ENCODE peak calls at places on chromosomes 1 and 21, in five cellular contexts. X, F, V, Q and K are unnamed samples.

GRCh38 chr1:159370855-159371254 is 61.1 kb upstream of the OR10J4 start:
- DNase-seq in X (no peak), F (no peak), V (no peak), Q (no peak), K (no peak)

GRCh38 chr1:210360852-210361477 is 32.3 kb downstream of the HHAT start:
- DNase-seq in X (no peak), F (no peak), V (no peak), Q (no peak), K (peak; percentile 47)

GRCh38 chr21:37460196-37460595 is 93.6 kb downstream of the DYRK1A start:
- DNase-seq in X (no peak), F (no peak), V (no peak), Q (peak; percentile 54), K (no peak)

GRCh38 chr21:41769106-41769505 is 2.3 kb upstream of the RIPK4 start:
- DNase-seq in X (no peak), F (no peak), V (no peak), Q (no peak), K (no peak)

GRCh38 chr1:161502181-161502580 is 3.1 kb upstream of the FCGR2A start:
- DNase-seq in X (no peak), F (no peak), V (no peak), Q (no peak), K (no peak)

GRCh38 chr1:9910080-9910424 is at the start of gene CTNNBIP1:
- DNase-seq in X (no peak), F (no peak), V (no peak), Q (no peak), K (no peak)

GRCh38 chr1:30414086-30414850 is 309.1 kb downstream of the MATN1 start:
- DNase-seq in X (no peak), F (no peak), V (no peak), Q (no peak), K (no peak)

GRCh38 chr1:108590947-108591346 is 31.0 kb downstream of the EEIG2 start:
- DNase-seq in X (no peak), F (peak; percentile 17), V (no peak), Q (no peak), K (peak; percentile 96)

GRCh38 chr1:99811747-99812146 is 38.4 kb upstream of the AGL start:
- DNase-seq in X (no peak), F (no peak), V (no peak), Q (no peak), K (no peak)

GRCh38 chr1:183757061-183757460 is 47.9 kb upstream of the RGL1 start:
- DNase-seq in X (no peak), F (no peak), V (no peak), Q (no peak), K (peak; percentile 87)

GRCh38 chr21:9737871-9738520 is 783.4 kb upstream of the TPTE start:
- DNase-seq in X (no peak), F (no peak), V (no peak), Q (no peak), K (no peak)

GRCh38 chr1:194548071-194548470 is 1361.7 kb upstream of the B3GALT2 start:
- DNase-seq in X (no peak), F (no peak), V (no peak), Q (no peak), K (no peak)

GRCh38 chr21:16551101-16551695 is 821.4 kb downstream of the USP25 start:
- DNase-seq in X (no peak), F (no peak), V (no peak), Q (no peak), K (no peak)

GRCh38 chr1:116203192-116203723 is 92.1 kb downstream of the MAB21L3 start:
- DNase-seq in X (no peak), F (no peak), V (no peak), Q (no peak), K (no peak)

GRCh38 chr1:28123461-28123961 is 35.1 kb upstream of the EYA3 start:
- DNase-seq in X (no peak), F (no peak), V (no peak), Q (no peak), K (peak; percentile 89)

GRCh38 chr1:159015440-159015909 is 5.8 kb downstream of the IFI16 start:
- DNase-seq in X (peak; percentile 28), F (peak; percentile 66), V (peak; percentile 69), Q (no peak), K (peak; percentile 96)

GRCh38 chr1:154614247-154614646 is 6.3 kb upstream of the ADAR start:
- DNase-seq in X (no peak), F (no peak), V (no peak), Q (no peak), K (no peak)

GRCh38 chr1:87093286-87093685 is 178.9 kb downstream of the HS2ST1 start:
- DNase-seq in X (no peak), F (no peak), V (no peak), Q (no peak), K (no peak)

GRCh38 chr1:185886671-185887070 is 152.5 kb downstream of the HMCN1 start:
- DNase-seq in X (no peak), F (no peak), V (no peak), Q (no peak), K (no peak)

GRCh38 chr1:2014726-2015382 is 4.3 kb upstream of the GABRD start:
- DNase-seq in X (no peak), F (no peak), V (peak; percentile 62), Q (no peak), K (no peak)

GRCh38 chr1:208159542-208160258 is 84.5 kb downstream of the PLXNA2 start:
- DNase-seq in X (no peak), F (no peak), V (no peak), Q (no peak), K (peak; percentile 10)

GRCh38 chr1:170662561-170662971 is 1.4 kb upstream of the PRRX1 start:
- DNase-seq in X (no peak), F (no peak), V (no peak), Q (no peak), K (no peak)

GRCh38 chr21:26769613-26770188 is 75.5 kb downstream of the ADAMTS1 start:
- DNase-seq in X (no peak), F (no peak), V (peak; percentile 14), Q (peak; percentile 6), K (peak; percentile 67)

GRCh38 chr1:193498088-193498605 is 311.7 kb upstream of the B3GALT2 start:
- DNase-seq in X (no peak), F (no peak), V (no peak), Q (no peak), K (no peak)

GRCh38 chr1:8004803-8005573 is 21.1 kb downstream of the ERRFI1 start:
- DNase-seq in X (peak; percentile 26), F (no peak), V (peak; percentile 26), Q (no peak), K (peak; percentile 97)

GRCh38 chr1:234720709-234721436 is 110.9 kb upstream of the IRF2BP2 start:
- DNase-seq in X (no peak), F (no peak), V (no peak), Q (no peak), K (no peak)

GRCh38 chr1:222060247-222060851 is 318.5 kb upstream of the DUSP10 start:
- DNase-seq in X (no peak), F (no peak), V (no peak), Q (no peak), K (no peak)

GRCh38 chr1:93000751-93001175 is 39.5 kb upstream of the DIPK1A start:
- DNase-seq in X (no peak), F (no peak), V (no peak), Q (no peak), K (no peak)

GRCh38 chr1:170032531-170033295 is 41.8 kb downstream of the KIFAP3 start:
- DNase-seq in X (no peak), F (no peak), V (no peak), Q (no peak), K (peak; percentile 71)

GRCh38 chr1:16988210-16988609 is 7.8 kb upstream of the MFAP2 start:
- DNase-seq in X (no peak), F (no peak), V (no peak), Q (no peak), K (no peak)

GRCh38 chr1:109391161-109391556 is 6.6 kb downstream of the SORT1 start:
- DNase-seq in X (no peak), F (no peak), V (no peak), Q (no peak), K (peak; percentile 87)